ENCODE peak calls at places on chromosomes 13 and 19, in nine cellular contexts. V is M059J; P is CD8-positive, alpha-beta memory T cell; X is posterior vena cava; Q is AG08395; E is NCI-H1930; D is HEK293T; F is fibroblast of pulmonary artery; B is right cardiac atrium. O is an unnamed sample.

GRCh38 chr19:40444181-40445005 is at the start of gene SERTAD3:
- DNase-seq in X (peak), P (peak), Q (peak), E (peak), D (peak), B (peak), F (peak), V (peak), O (peak)

GRCh38 chr13:77810430-77810829 is 108.2 kb downstream of the EDNRB start:
- DNase-seq in F (peak), V (peak), X (no peak), E (no peak), B (no peak), D (peak), Q (no peak), P (no peak), O (no peak)

GRCh38 chr19:10625003-10625761 is at the start of gene SLC44A2:
- DNase-seq in X (peak), B (peak), D (no peak), E (no peak), F (peak), Q (peak), V (peak), P (no peak), O (peak)

GRCh38 chr19:2113436-2114211 is 16.9 kb downstream of the IZUMO4 start:
- DNase-seq in E (no peak), X (no peak), F (peak), D (no peak), Q (peak), B (no peak), P (no peak), V (peak), O (no peak)

GRCh38 chr19:10553943-10554381 is 10.3 kb downstream of the ATG4D start:
- DNase-seq in D (no peak), B (no peak), X (no peak), F (no peak), Q (no peak), E (no peak), V (no peak), P (peak), O (no peak)

GRCh38 chr19:10104665-10105221 is 1.4 kb upstream of the PPAN start:
- DNase-seq in P (peak), V (no peak), B (no peak), D (no peak), F (no peak), X (no peak), E (no peak), Q (no peak), O (no peak)

GRCh38 chr13:113952151-113952982 is 21.5 kb downstream of the C13orf46 start:
- DNase-seq in F (no peak), X (peak), P (no peak), V (no peak), B (peak), E (no peak), Q (no peak), D (no peak), O (no peak)

GRCh38 chr13:72255908-72256307 is 388.9 kb upstream of the DACH1 start:
- DNase-seq in V (peak), B (no peak), P (no peak), X (no peak), Q (peak), E (peak), D (peak), F (peak), O (no peak)

GRCh38 chr19:38228005-38228377 is 4.0 kb upstream of the DPF1 start:
- DNase-seq in X (no peak), E (no peak), B (no peak), F (no peak), V (no peak), P (no peak), D (no peak), Q (no peak), O (no peak)

GRCh38 chr13:41054919-41055619 is 6.2 kb upstream of the WBP4 start:
- DNase-seq in D (peak), Q (no peak), X (no peak), P (no peak), E (peak), F (no peak), V (peak), B (no peak), O (no peak)

GRCh38 chr19:23971598-23971997 is 56.9 kb downstream of the ZNF726 start:
- DNase-seq in Q (no peak), F (no peak), X (no peak), D (no peak), P (no peak), B (no peak), E (no peak), V (no peak), O (no peak)

GRCh38 chr13:20848944-20849343 is 53.6 kb downstream of the XPO4 start:
- DNase-seq in F (no peak), Q (no peak), X (no peak), V (no peak), B (no peak), P (no peak), E (peak), D (no peak), O (no peak)

GRCh38 chr19:33261511-33262192 is 36.0 kb upstream of the SLC7A10 start:
- DNase-seq in Q (no peak), B (no peak), V (no peak), P (no peak), X (no peak), F (no peak), D (no peak), E (no peak), O (no peak)

O was measured in uterus.